ENCODE peak calls at places on chromosomes 4 and X, in four cellular contexts. One of them, this sample, is unnamed.

GRCh38 chr4:54073481-54073880 is 9.1 kb upstream of the CHIC2 start:
- DNase-seq in pancreas: no peak
- DNase-seq in H9: no peak
- DNase-seq in esophagus squamous epithelium: no peak
- DNase-seq in this sample: no peak

GRCh38 chrX:102154900-102155805 is 624 bp downstream of the BEX5 start:
- DNase-seq in pancreas: peak
- DNase-seq in H9: peak
- DNase-seq in esophagus squamous epithelium: no peak
- DNase-seq in this sample: no peak

GRCh38 chr4:105194328-105195231 is 47.9 kb downstream of the TET2 start:
- DNase-seq in pancreas: no peak
- DNase-seq in H9: no peak
- DNase-seq in esophagus squamous epithelium: no peak
- DNase-seq in this sample: no peak

GRCh38 chr4:85527815-85528214 is 52.9 kb downstream of the ARHGAP24 start:
- DNase-seq in pancreas: no peak
- DNase-seq in H9: no peak
- DNase-seq in esophagus squamous epithelium: no peak
- DNase-seq in this sample: no peak

GRCh38 chr4:89752932-89753598 is 83.9 kb downstream of the SNCA start:
- DNase-seq in pancreas: no peak
- DNase-seq in H9: no peak
- DNase-seq in esophagus squamous epithelium: no peak
- DNase-seq in this sample: no peak

GRCh38 chrX:131146702-131147101 is 88.6 kb downstream of the ARHGAP36 start:
- DNase-seq in pancreas: no peak
- DNase-seq in H9: no peak
- DNase-seq in esophagus squamous epithelium: no peak
- DNase-seq in this sample: no peak

GRCh38 chrX:20037182-20037581 is 46.3 kb upstream of the BCLAF3 start:
- DNase-seq in pancreas: no peak
- DNase-seq in H9: no peak
- DNase-seq in esophagus squamous epithelium: no peak
- DNase-seq in this sample: no peak

GRCh38 chr4:166941629-166942028 is 292.7 kb downstream of the SPOCK3 start:
- DNase-seq in pancreas: no peak
- DNase-seq in H9: no peak
- DNase-seq in esophagus squamous epithelium: no peak
- DNase-seq in this sample: no peak

GRCh38 chrX:102746134-102746584 is 25.6 kb downstream of the GPRASP3 start:
- DNase-seq in pancreas: peak
- DNase-seq in H9: peak
- DNase-seq in esophagus squamous epithelium: no peak
- DNase-seq in this sample: no peak

GRCh38 chr4:24209131-24209530 is 319.3 kb upstream of the PPARGC1A start:
- DNase-seq in pancreas: no peak
- DNase-seq in H9: no peak
- DNase-seq in esophagus squamous epithelium: no peak
- DNase-seq in this sample: no peak

GRCh38 chr4:111652206-111652605 is 493.0 kb upstream of the FAM241A start:
- DNase-seq in pancreas: no peak
- DNase-seq in H9: no peak
- DNase-seq in esophagus squamous epithelium: no peak
- DNase-seq in this sample: no peak

GRCh38 chrX:94662665-94663064 is 988.7 kb downstream of the FAM133A start:
- DNase-seq in pancreas: no peak
- DNase-seq in H9: no peak
- DNase-seq in esophagus squamous epithelium: no peak
- DNase-seq in this sample: no peak

GRCh38 chr4:81564025-81564424 is 92.3 kb upstream of the RASGEF1B start:
- DNase-seq in pancreas: no peak
- DNase-seq in H9: no peak
- DNase-seq in esophagus squamous epithelium: no peak
- DNase-seq in this sample: no peak

GRCh38 chr4:81562093-81562492 is 90.4 kb upstream of the RASGEF1B start:
- DNase-seq in pancreas: no peak
- DNase-seq in H9: no peak
- DNase-seq in esophagus squamous epithelium: no peak
- DNase-seq in this sample: no peak

GRCh38 chr4:81566076-81566663 is 94.5 kb upstream of the RASGEF1B start:
- DNase-seq in pancreas: no peak
- DNase-seq in H9: no peak
- DNase-seq in esophagus squamous epithelium: no peak
- DNase-seq in this sample: no peak

GRCh38 chr4:81571105-81571504 is 99.4 kb upstream of the RASGEF1B start:
- DNase-seq in pancreas: no peak
- DNase-seq in H9: no peak
- DNase-seq in esophagus squamous epithelium: no peak
- DNase-seq in this sample: no peak

DNA sequence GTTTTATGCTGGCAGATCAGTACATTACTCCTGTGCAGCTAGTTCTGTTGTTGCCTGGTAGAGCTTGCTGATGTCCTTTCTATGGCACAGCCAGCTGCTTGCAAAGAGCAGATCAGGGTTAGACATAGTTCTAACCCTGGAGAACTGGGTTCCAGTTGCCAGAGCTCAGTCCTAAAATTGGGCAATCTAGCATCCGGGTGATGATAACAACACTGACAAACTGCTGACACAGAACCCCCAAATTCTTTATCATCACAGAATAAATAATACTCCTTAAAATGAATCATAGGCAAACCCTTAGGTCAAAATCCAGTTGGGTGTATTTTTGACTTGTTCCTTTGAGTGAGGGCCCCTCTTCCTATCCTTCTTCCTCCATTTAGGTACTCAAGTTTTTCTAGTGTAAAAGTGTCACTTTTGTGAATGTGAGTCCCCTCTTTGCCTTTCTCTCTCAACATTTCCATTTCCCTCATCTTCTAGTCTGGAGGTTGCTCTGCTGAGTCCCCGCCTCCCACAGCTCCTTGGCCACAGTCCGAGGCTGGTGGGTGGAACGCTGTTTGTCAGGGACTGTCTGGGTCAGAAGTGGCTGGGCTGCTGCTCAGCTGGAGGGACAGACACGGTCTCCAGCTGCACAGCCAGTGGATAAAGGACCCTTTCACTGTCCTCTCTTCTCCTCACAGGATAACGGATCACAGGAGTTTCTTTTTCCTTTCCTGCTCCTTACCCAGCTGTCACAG is 93.6 kb upstream of the RASGEF1B start:
- DNase-seq in pancreas: peak
- DNase-seq in H9: no peak
- DNase-seq in esophagus squamous epithelium: no peak
- DNase-seq in this sample: peak
- H3K27ac ChIP-seq in pancreas: peak
- H3K27ac ChIP-seq in H9: no peak
- H3K27ac ChIP-seq in esophagus squamous epithelium: no peak
- H3K27ac ChIP-seq in this sample: peak

GRCh38 chr4:126895988-126896570 is 736.7 kb upstream of the INTU start:
- DNase-seq in pancreas: no peak
- DNase-seq in H9: no peak
- DNase-seq in esophagus squamous epithelium: no peak
- DNase-seq in this sample: no peak

GRCh38 chr4:126897038-126897437 is 735.7 kb upstream of the INTU start:
- DNase-seq in pancreas: no peak
- DNase-seq in H9: no peak
- DNase-seq in esophagus squamous epithelium: no peak
- DNase-seq in this sample: no peak

GRCh38 chr4:126898815-126899214 is 733.9 kb upstream of the INTU start:
- DNase-seq in pancreas: no peak
- DNase-seq in H9: no peak
- DNase-seq in esophagus squamous epithelium: no peak
- DNase-seq in this sample: no peak

GRCh38 chr4:126894963-126895362 is 737.8 kb upstream of the INTU start:
- DNase-seq in pancreas: no peak
- DNase-seq in H9: no peak
- DNase-seq in esophagus squamous epithelium: no peak
- DNase-seq in this sample: no peak

GRCh38 chr4:126899382-126899801 is 733.4 kb upstream of the INTU start:
- DNase-seq in pancreas: no peak
- DNase-seq in H9: no peak
- DNase-seq in esophagus squamous epithelium: no peak
- DNase-seq in this sample: no peak
- H3K27ac ChIP-seq in pancreas: no peak
- H3K27ac ChIP-seq in H9: no peak
- H3K27ac ChIP-seq in esophagus squamous epithelium: no peak
- H3K27ac ChIP-seq in this sample: no peak

GRCh38 chr4:170008376-170008775 is 17.8 kb downstream of the MFAP3L start:
- DNase-seq in pancreas: no peak
- DNase-seq in H9: no peak
- DNase-seq in esophagus squamous epithelium: no peak
- DNase-seq in this sample: no peak
- H3K27ac ChIP-seq in pancreas: no peak
- H3K27ac ChIP-seq in H9: no peak
- H3K27ac ChIP-seq in esophagus squamous epithelium: no peak
- H3K27ac ChIP-seq in this sample: peak

DNA sequence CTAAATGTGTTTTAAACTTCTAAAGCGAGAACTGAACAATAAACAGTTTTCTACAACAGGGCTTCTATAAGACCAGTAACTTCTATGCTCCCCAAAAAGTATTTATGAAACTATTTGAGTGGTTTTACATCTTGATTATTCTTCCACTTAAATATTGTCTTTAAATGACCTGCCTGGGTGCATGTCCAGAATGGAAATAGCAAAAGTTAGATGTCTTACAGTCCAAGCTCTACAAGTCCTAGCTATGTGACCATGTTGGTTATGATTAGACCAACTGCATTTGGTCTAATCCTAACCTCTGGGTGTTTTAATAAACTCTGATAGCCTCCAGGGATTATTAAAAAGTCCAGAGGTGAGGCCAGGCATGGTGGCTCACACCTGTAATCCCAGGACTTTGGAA is 79.0 kb upstream of the ATXN3L start:
- DNase-seq in pancreas: no peak
- DNase-seq in H9: no peak
- DNase-seq in esophagus squamous epithelium: no peak
- DNase-seq in this sample: no peak
- H3K27ac ChIP-seq in pancreas: no peak
- H3K27ac ChIP-seq in H9: no peak
- H3K27ac ChIP-seq in esophagus squamous epithelium: no peak
- H3K27ac ChIP-seq in this sample: no peak

This sample was measured in caudate nucleus.